ENCODE peak calls at places on chromosomes 12 and 14, in six cellular contexts. X is colonic mucosa, U is left lung, F is endothelial cell, L is WTC11, J is choroid plexus epithelial cell. V is an unnamed sample.

GRCh38 chr12:45215419-45216296 is at the start of gene ANO6:
- DNase-seq in X (peak; percentile 92), U (peak; percentile 91), F (peak; percentile 90), L (peak; percentile 84), J (peak; percentile 89), V (peak; percentile 73)

GRCh38 chr12:23564454-23564853 is 385.0 kb downstream of the SOX5 start:
- DNase-seq in X (no peak), U (no peak), F (no peak), L (no peak), J (no peak), V (no peak)

GRCh38 chr14:92886337-92886736 is 36.6 kb upstream of the CHGA start:
- DNase-seq in X (no peak), U (no peak), F (no peak), L (no peak), J (no peak), V (no peak)

GRCh38 chr12:24562761-24563392 is 386.0 kb downstream of the BCAT1 start:
- DNase-seq in X (no peak), U (peak; percentile 42), F (peak; percentile 56), L (peak; percentile 45), J (peak; percentile 70), V (peak; percentile 8)

GRCh38 chr12:104682790-104683279 is 226.1 kb downstream of the CHST11 start:
- DNase-seq in X (no peak), U (no peak), F (no peak), L (no peak), J (no peak), V (no peak)

GRCh38 chr14:55418411-55418810 is 6.8 kb upstream of the ATG14 start:
- DNase-seq in X (no peak), U (no peak), F (no peak), L (no peak), J (peak; percentile 13), V (no peak)

GRCh38 chr14:86575141-86575540 is 1045.2 kb downstream of the FLRT2 start:
- DNase-seq in X (no peak), U (no peak), F (no peak), L (no peak), J (peak; percentile 1), V (no peak)

GRCh38 chr14:28305938-28306337 is 460.6 kb upstream of the FOXG1 start:
- DNase-seq in X (no peak), U (no peak), F (no peak), L (no peak), J (no peak), V (no peak)

GRCh38 chr14:104171029-104171697 is 32.8 kb downstream of the KIF26A start:
- DNase-seq in X (no peak), U (peak; percentile 46), F (no peak), L (peak; percentile 79), J (no peak), V (peak; percentile 45)

GRCh38 chr14:81565441-81566290 is 32.0 kb upstream of the SEL1L start:
- DNase-seq in X (no peak), U (no peak), F (peak; percentile 26), L (peak; percentile 35), J (peak; percentile 43), V (peak; percentile 11)

GRCh38 chr12:29519585-29520182 is 22.2 kb upstream of the OVCH1 start:
- DNase-seq in X (peak; percentile 22), U (no peak), F (peak; percentile 40), L (no peak), J (peak; percentile 79), V (peak; percentile 42)

GRCh38 chr12:58262796-58263195 is 321.4 kb downstream of the ATP23 start:
- DNase-seq in X (no peak), U (no peak), F (no peak), L (no peak), J (no peak), V (no peak)

GRCh38 chr14:98177551-98177950 is 1094.4 kb downstream of the BCL11B start:
- DNase-seq in X (no peak), U (no peak), F (no peak), L (no peak), J (no peak), V (no peak)

GRCh38 chr12:96132819-96133218 is 61.4 kb upstream of the ELK3 start:
- DNase-seq in X (no peak), U (no peak), F (no peak), L (no peak), J (no peak), V (peak; percentile 61)
- TF ChIP-seq CTCF in X (no peak), U (no peak), F (no peak), L (no peak), J (no peak), V (peak; percentile 45)

GRCh38 chr14:67442139-67442906 is 30.4 kb upstream of the PLEK2 start:
- DNase-seq in X (no peak), U (no peak), F (no peak), L (no peak), J (no peak), V (no peak)
- TF ChIP-seq CTCF in X (no peak), U (no peak), F (no peak), L (no peak), J (no peak), V (no peak)

GRCh38 chr14:102500190-102500661 is 9.3 kb downstream of the ANKRD9 start:
- DNase-seq in X (no peak), U (peak; percentile 83), F (no peak), L (no peak), J (peak; percentile 97), V (no peak)

GRCh38 chr14:102503576-102504224 is 5.9 kb downstream of the ANKRD9 start:
- DNase-seq in X (no peak), U (no peak), F (no peak), L (no peak), J (no peak), V (no peak)

GRCh38 chr14:102500724-102501123 is 8.9 kb downstream of the ANKRD9 start:
- DNase-seq in X (no peak), U (no peak), F (no peak), L (no peak), J (no peak), V (no peak)

GRCh38 chr14:102502571-102502970 is 7.0 kb downstream of the ANKRD9 start:
- DNase-seq in X (no peak), U (no peak), F (no peak), L (no peak), J (no peak), V (no peak)

DNA sequence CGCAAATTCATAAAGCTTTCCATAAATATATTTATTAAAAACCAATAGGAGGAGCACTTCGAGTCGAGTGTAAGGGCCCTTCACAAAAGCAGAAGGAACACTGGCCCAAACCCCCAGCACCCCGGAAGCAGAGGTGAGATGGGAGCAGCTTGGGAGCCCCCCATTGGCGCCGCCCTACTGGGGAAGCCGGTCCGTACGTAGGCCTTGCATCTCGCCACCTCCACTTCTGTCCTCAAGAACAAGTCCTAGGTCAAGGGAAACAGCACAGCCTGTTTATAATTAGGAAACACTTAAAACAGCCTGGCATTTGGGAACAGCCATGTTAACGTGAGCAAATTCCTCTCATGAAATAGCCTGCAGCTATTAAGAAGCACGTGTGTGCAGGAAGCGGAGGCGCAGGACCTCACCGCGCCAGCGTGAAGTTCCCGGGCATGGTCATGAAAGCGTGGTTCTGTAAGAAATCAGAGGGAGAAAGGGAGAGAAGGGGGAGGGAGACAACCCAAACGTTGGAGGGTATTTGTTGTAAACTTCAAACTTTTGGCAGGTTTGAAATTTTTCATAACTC is 7.7 kb downstream of the ANKRD9 start:
- DNase-seq in X (no peak), U (no peak), F (no peak), L (peak; percentile 67), J (no peak), V (no peak)
- TF ChIP-seq CTCF in X (no peak), U (no peak), F (no peak), L (peak; percentile 21), J (no peak), V (no peak)

GRCh38 chr12:116980083-116980482 is 69.3 kb downstream of the FBXW8 start:
- DNase-seq in X (no peak), U (no peak), F (no peak), L (no peak), J (no peak), V (no peak)

GRCh38 chr12:116982721-116983502 is 72.2 kb downstream of the FBXW8 start:
- DNase-seq in X (no peak), U (no peak), F (no peak), L (no peak), J (peak; percentile 26), V (no peak)

GRCh38 chr12:116975779-116976393 is 65.1 kb downstream of the FBXW8 start:
- DNase-seq in X (no peak), U (no peak), F (no peak), L (no peak), J (peak; percentile 33), V (no peak)

GRCh38 chr12:116977465-116978380 is 67.0 kb downstream of the FBXW8 start:
- DNase-seq in X (no peak), U (no peak), F (no peak), L (no peak), J (peak; percentile 12), V (no peak)

GRCh38 chr12:116979109-116979508 is 68.4 kb downstream of the FBXW8 start:
- DNase-seq in X (no peak), U (no peak), F (no peak), L (no peak), J (no peak), V (no peak)
- TF ChIP-seq CTCF in X (no peak), U (no peak), F (no peak), L (no peak), J (no peak), V (no peak)

GRCh38 chr12:27009926-27010325 is 4.3 kb downstream of the TM7SF3 start:
- DNase-seq in X (no peak), U (no peak), F (no peak), L (no peak), J (no peak), V (no peak)
- TF ChIP-seq CTCF in X (no peak), U (no peak), F (no peak), L (no peak), J (no peak), V (no peak)

GRCh38 chr12:52729147-52729546 is 25.8 kb upstream of the KRT77 start:
- DNase-seq in X (no peak), U (no peak), F (no peak), L (no peak), J (no peak), V (no peak)
- TF ChIP-seq CTCF in X (no peak), U (no peak), F (no peak), L (no peak), J (no peak), V (no peak)

GRCh38 chr14:90818715-90819114 is 2.5 kb upstream of the TTC7B start:
- DNase-seq in X (no peak), U (no peak), F (no peak), L (no peak), J (no peak), V (no peak)

GRCh38 chr14:90816686-90817436 is 631 bp upstream of the TTC7B start:
- DNase-seq in X (no peak), U (no peak), F (no peak), L (no peak), J (no peak), V (no peak)

GRCh38 chr14:90814806-90815566 is 1.2 kb downstream of the TTC7B start:
- DNase-seq in X (no peak), U (no peak), F (no peak), L (no peak), J (no peak), V (no peak)

GRCh38 chr14:90815567-90815816 is 738 bp downstream of the TTC7B start:
- DNase-seq in X (no peak), U (no peak), F (no peak), L (no peak), J (no peak), V (no peak)

GRCh38 chr14:90815817-90816662 is at the start of gene TTC7B:
- DNase-seq in X (no peak), U (no peak), F (peak; percentile 84), L (peak; percentile 64), J (peak; percentile 49), V (peak; percentile 71)
- TF ChIP-seq CTCF in X (no peak), U (no peak), F (no peak), L (no peak), J (peak; percentile 29), V (no peak)